ENCODE peak calls at places on chromosomes 5 and 9, in four cellular contexts. One of them, this sample, is unnamed.

GRCh38 chr5:128099944-128100343 is 16.4 kb downstream of the SLC12A2 start:
- DNase-seq in choroid plexus epithelial cell: no peak
- DNase-seq in fibroblast of pulmonary artery: no peak
- DNase-seq in RWPE1: no peak
- DNase-seq in this sample: no peak

GRCh38 chr5:72503888-72504491 is 3.2 kb downstream of the ZNF366 start:
- DNase-seq in choroid plexus epithelial cell: peak
- DNase-seq in fibroblast of pulmonary artery: peak
- DNase-seq in RWPE1: no peak
- DNase-seq in this sample: no peak

GRCh38 chr5:111954516-111955337 is 197.7 kb upstream of the NREP start:
- DNase-seq in choroid plexus epithelial cell: peak
- DNase-seq in fibroblast of pulmonary artery: no peak
- DNase-seq in RWPE1: no peak
- DNase-seq in this sample: no peak

GRCh38 chr5:59130441-59130840 is 547.6 kb downstream of the RAB3C start:
- DNase-seq in choroid plexus epithelial cell: peak
- DNase-seq in fibroblast of pulmonary artery: peak
- DNase-seq in RWPE1: no peak
- DNase-seq in this sample: no peak

GRCh38 chr9:12923472-12924009 is 148.7 kb downstream of the LURAP1L start:
- DNase-seq in choroid plexus epithelial cell: peak
- DNase-seq in fibroblast of pulmonary artery: peak
- DNase-seq in RWPE1: no peak
- DNase-seq in this sample: no peak

GRCh38 chr5:141841781-141842180 is 36.4 kb downstream of the PCDH1 start:
- DNase-seq in choroid plexus epithelial cell: no peak
- DNase-seq in fibroblast of pulmonary artery: no peak
- DNase-seq in RWPE1: no peak
- DNase-seq in this sample: no peak

GRCh38 chr5:15214010-15214409 is 286.0 kb upstream of the FBXL7 start:
- DNase-seq in choroid plexus epithelial cell: no peak
- DNase-seq in fibroblast of pulmonary artery: no peak
- DNase-seq in RWPE1: no peak
- DNase-seq in this sample: no peak

GRCh38 chr5:141960449-141961323 is 2.7 kb upstream of the PCDH12 start:
- DNase-seq in choroid plexus epithelial cell: peak
- DNase-seq in fibroblast of pulmonary artery: peak
- DNase-seq in RWPE1: peak
- DNase-seq in this sample: peak

GRCh38 chr9:132873403-132873802 is 4.7 kb downstream of the AK8 start:
- DNase-seq in choroid plexus epithelial cell: no peak
- DNase-seq in fibroblast of pulmonary artery: no peak
- DNase-seq in RWPE1: no peak
- DNase-seq in this sample: no peak

GRCh38 chr5:218457-219289 is 553 bp downstream of the SDHA start:
- DNase-seq in choroid plexus epithelial cell: peak
- DNase-seq in fibroblast of pulmonary artery: peak
- DNase-seq in RWPE1: peak
- DNase-seq in this sample: peak

GRCh38 chr9:113309204-113309813 is 6.1 kb upstream of the RNF183 start:
- DNase-seq in choroid plexus epithelial cell: peak
- DNase-seq in fibroblast of pulmonary artery: peak
- DNase-seq in RWPE1: peak
- DNase-seq in this sample: peak

GRCh38 chr5:93250431-93250830 is 330.6 kb downstream of the NR2F1-AS1 start:
- DNase-seq in choroid plexus epithelial cell: peak
- DNase-seq in fibroblast of pulmonary artery: peak
- DNase-seq in RWPE1: no peak
- DNase-seq in this sample: no peak

GRCh38 chr5:175748650-175749049 is 90.8 kb downstream of the HRH2 start:
- DNase-seq in choroid plexus epithelial cell: no peak
- DNase-seq in fibroblast of pulmonary artery: no peak
- DNase-seq in RWPE1: no peak
- DNase-seq in this sample: no peak

GRCh38 chr5:133868946-133869674 is 99.3 kb downstream of the C5orf15 start:
- DNase-seq in choroid plexus epithelial cell: peak
- DNase-seq in fibroblast of pulmonary artery: peak
- DNase-seq in RWPE1: peak
- DNase-seq in this sample: peak

GRCh38 chr5:175230299-175230698 is 213.7 kb downstream of the DRD1 start:
- DNase-seq in choroid plexus epithelial cell: no peak
- DNase-seq in fibroblast of pulmonary artery: no peak
- DNase-seq in RWPE1: peak
- DNase-seq in this sample: no peak

GRCh38 chr5:66824476-66824875 is 228.3 kb downstream of the MAST4 start:
- DNase-seq in choroid plexus epithelial cell: no peak
- DNase-seq in fibroblast of pulmonary artery: no peak
- DNase-seq in RWPE1: no peak
- DNase-seq in this sample: no peak

GRCh38 chr5:54742417-54742889 is 224.9 kb downstream of the SNX18 start:
- DNase-seq in choroid plexus epithelial cell: peak
- DNase-seq in fibroblast of pulmonary artery: peak
- DNase-seq in RWPE1: peak
- DNase-seq in this sample: no peak

GRCh38 chr5:36739751-36740221 is 133.4 kb downstream of the SLC1A3 start:
- DNase-seq in choroid plexus epithelial cell: peak
- DNase-seq in fibroblast of pulmonary artery: peak
- DNase-seq in RWPE1: peak
- DNase-seq in this sample: peak

GRCh38 chr5:94025788-94026473 is 284.5 kb upstream of the POU5F2 start:
- DNase-seq in choroid plexus epithelial cell: no peak
- DNase-seq in fibroblast of pulmonary artery: no peak
- DNase-seq in RWPE1: no peak
- DNase-seq in this sample: no peak

GRCh38 chr5:169864483-169864882 is 115.8 kb downstream of the INSYN2B start:
- DNase-seq in choroid plexus epithelial cell: no peak
- DNase-seq in fibroblast of pulmonary artery: no peak
- DNase-seq in RWPE1: no peak
- DNase-seq in this sample: no peak

GRCh38 chr5:18216016-18216415 is 581.8 kb downstream of the TAF11L14 start:
- DNase-seq in choroid plexus epithelial cell: peak
- DNase-seq in fibroblast of pulmonary artery: no peak
- DNase-seq in RWPE1: no peak
- DNase-seq in this sample: no peak

GRCh38 chr5:27702339-27702820 is 664.0 kb upstream of the CDH9 start:
- DNase-seq in choroid plexus epithelial cell: peak
- DNase-seq in fibroblast of pulmonary artery: peak
- DNase-seq in RWPE1: peak
- DNase-seq in this sample: peak

GRCh38 chr9:130143974-130144373 is 28.2 kb upstream of the NCS1 start:
- DNase-seq in choroid plexus epithelial cell: no peak
- DNase-seq in fibroblast of pulmonary artery: peak
- DNase-seq in RWPE1: no peak
- DNase-seq in this sample: no peak

GRCh38 chr9:128055222-128056040 is 11.7 kb downstream of the NAIF1 start:
- DNase-seq in choroid plexus epithelial cell: peak
- DNase-seq in fibroblast of pulmonary artery: peak
- DNase-seq in RWPE1: no peak
- DNase-seq in this sample: no peak

GRCh38 chr5:103862398-103862797 is 299.8 kb upstream of the NUDT12 start:
- DNase-seq in choroid plexus epithelial cell: peak
- DNase-seq in fibroblast of pulmonary artery: no peak
- DNase-seq in RWPE1: no peak
- DNase-seq in this sample: no peak

GRCh38 chr5:71011194-71011792 is 13.8 kb downstream of the NAIP start:
- DNase-seq in choroid plexus epithelial cell: no peak
- DNase-seq in fibroblast of pulmonary artery: no peak
- DNase-seq in RWPE1: no peak
- DNase-seq in this sample: no peak

GRCh38 chr9:92962303-92962649 is 15.0 kb downstream of the FGD3 start:
- DNase-seq in choroid plexus epithelial cell: no peak
- DNase-seq in fibroblast of pulmonary artery: no peak
- DNase-seq in RWPE1: no peak
- DNase-seq in this sample: no peak

GRCh38 chr5:9468070-9468388 is 77.8 kb downstream of the SEMA5A start:
- DNase-seq in choroid plexus epithelial cell: peak
- DNase-seq in fibroblast of pulmonary artery: peak
- DNase-seq in RWPE1: peak
- DNase-seq in this sample: no peak

DNA sequence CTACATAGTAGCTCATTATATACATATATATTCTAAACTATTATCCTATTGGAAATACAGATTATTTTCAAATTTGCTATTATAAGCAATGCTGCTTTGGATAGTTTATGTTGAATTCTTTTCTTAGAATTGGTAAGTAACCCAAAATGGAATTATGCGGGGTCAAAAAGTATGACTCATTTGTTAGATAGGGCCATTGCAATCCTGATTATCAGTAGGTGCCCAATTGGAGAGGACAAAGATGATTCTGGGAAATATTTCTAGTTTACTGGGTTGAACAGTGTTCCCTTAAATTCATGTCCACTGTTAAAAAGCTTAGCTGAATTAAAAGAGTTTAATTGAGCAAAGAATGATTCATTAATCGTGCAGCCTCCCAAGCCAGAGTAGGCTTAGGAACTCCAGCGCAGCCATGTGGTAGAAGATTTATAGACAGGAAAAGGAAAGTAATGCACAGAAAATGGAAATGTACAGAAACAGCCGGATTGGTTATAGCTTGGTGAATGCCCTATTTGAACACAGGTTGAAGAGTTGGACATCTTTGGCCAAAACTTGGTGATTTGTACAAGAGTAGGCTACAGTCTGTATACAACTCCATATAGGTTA is 81.8 kb downstream of the GDNF start:
- DNase-seq in choroid plexus epithelial cell: peak
- DNase-seq in fibroblast of pulmonary artery: no peak
- DNase-seq in RWPE1: no peak
- DNase-seq in this sample: no peak
- TF ChIP-seq CTCF in choroid plexus epithelial cell: peak
- TF ChIP-seq CTCF in fibroblast of pulmonary artery: peak
- TF ChIP-seq CTCF in RWPE1: no peak
- TF ChIP-seq CTCF in this sample: peak

GRCh38 chr9:69671904-69672827 is at the start of gene APBA1:
- DNase-seq in choroid plexus epithelial cell: peak
- DNase-seq in fibroblast of pulmonary artery: peak
- DNase-seq in RWPE1: no peak
- DNase-seq in this sample: peak
- TF ChIP-seq CTCF in choroid plexus epithelial cell: no peak
- TF ChIP-seq CTCF in fibroblast of pulmonary artery: no peak
- TF ChIP-seq CTCF in RWPE1: no peak
- TF ChIP-seq CTCF in this sample: peak

GRCh38 chr5:53249529-53249928 is 140.0 kb upstream of the MOCS2 start:
- DNase-seq in choroid plexus epithelial cell: peak
- DNase-seq in fibroblast of pulmonary artery: peak
- DNase-seq in RWPE1: peak
- DNase-seq in this sample: no peak
- TF ChIP-seq CTCF in choroid plexus epithelial cell: no peak
- TF ChIP-seq CTCF in fibroblast of pulmonary artery: no peak
- TF ChIP-seq CTCF in RWPE1: no peak
- TF ChIP-seq CTCF in this sample: no peak

DNA sequence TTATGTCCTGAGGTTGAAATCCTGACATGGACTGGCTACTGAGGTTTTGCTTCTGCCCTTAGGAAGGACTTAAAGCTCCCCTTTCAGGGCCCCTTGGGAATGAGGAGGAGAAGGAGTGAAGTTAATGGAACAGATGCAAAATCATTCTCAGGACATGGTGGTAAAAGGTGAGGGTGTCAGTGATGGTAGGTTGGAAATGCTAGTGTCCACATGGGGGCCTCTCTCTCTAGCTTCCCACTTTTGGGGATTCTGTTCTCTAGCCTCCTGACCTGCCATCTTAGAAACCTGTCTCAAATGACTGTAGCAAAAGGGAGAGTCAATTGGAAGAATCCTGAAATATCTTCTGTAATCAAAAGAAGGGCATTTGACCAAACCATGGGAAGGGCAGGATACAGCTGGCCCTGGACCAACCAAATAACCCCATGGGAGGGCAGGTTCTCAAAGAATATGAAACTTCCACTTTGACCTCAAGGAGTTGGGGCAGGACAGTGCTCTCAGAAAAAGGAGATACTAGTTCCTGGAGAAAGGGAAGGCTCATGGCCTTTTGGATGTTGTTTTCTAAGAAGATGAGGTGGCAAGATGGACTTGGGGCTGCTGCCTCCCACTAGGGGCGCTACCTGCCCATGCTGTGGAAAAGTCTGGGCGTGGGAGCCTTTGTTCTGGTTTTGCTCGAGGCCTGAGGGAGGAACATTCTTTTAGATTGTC is 21.2 kb upstream of the MLANA start:
- DNase-seq in choroid plexus epithelial cell: no peak
- DNase-seq in fibroblast of pulmonary artery: no peak
- DNase-seq in RWPE1: peak
- DNase-seq in this sample: no peak
- TF ChIP-seq CTCF in choroid plexus epithelial cell: peak
- TF ChIP-seq CTCF in fibroblast of pulmonary artery: peak
- TF ChIP-seq CTCF in RWPE1: no peak
- TF ChIP-seq CTCF in this sample: peak

GRCh38 chr5:105195765-105196164 is 1633.2 kb upstream of the NUDT12 start:
- DNase-seq in choroid plexus epithelial cell: no peak
- DNase-seq in fibroblast of pulmonary artery: no peak
- DNase-seq in RWPE1: no peak
- DNase-seq in this sample: no peak
- TF ChIP-seq CTCF in choroid plexus epithelial cell: no peak
- TF ChIP-seq CTCF in fibroblast of pulmonary artery: no peak
- TF ChIP-seq CTCF in RWPE1: no peak
- TF ChIP-seq CTCF in this sample: no peak

GRCh38 chr9:114432323-114433067 is 44.7 kb upstream of the AKNA start:
- DNase-seq in choroid plexus epithelial cell: no peak
- DNase-seq in fibroblast of pulmonary artery: no peak
- DNase-seq in RWPE1: no peak
- DNase-seq in this sample: no peak

GRCh38 chr9:114433720-114434255 is 46.0 kb upstream of the AKNA start:
- DNase-seq in choroid plexus epithelial cell: no peak
- DNase-seq in fibroblast of pulmonary artery: no peak
- DNase-seq in RWPE1: no peak
- DNase-seq in this sample: no peak

GRCh38 chr9:114437401-114437893 is 49.7 kb upstream of the AKNA start:
- DNase-seq in choroid plexus epithelial cell: no peak
- DNase-seq in fibroblast of pulmonary artery: no peak
- DNase-seq in RWPE1: no peak
- DNase-seq in this sample: no peak

GRCh38 chr9:114433086-114433485 is 45.3 kb upstream of the AKNA start:
- DNase-seq in choroid plexus epithelial cell: no peak
- DNase-seq in fibroblast of pulmonary artery: no peak
- DNase-seq in RWPE1: no peak
- DNase-seq in this sample: no peak

GRCh38 chr9:114434878-114435311 is 47.1 kb upstream of the AKNA start:
- DNase-seq in choroid plexus epithelial cell: peak
- DNase-seq in fibroblast of pulmonary artery: peak
- DNase-seq in RWPE1: peak
- DNase-seq in this sample: peak
- TF ChIP-seq CTCF in choroid plexus epithelial cell: peak
- TF ChIP-seq CTCF in fibroblast of pulmonary artery: peak
- TF ChIP-seq CTCF in RWPE1: peak
- TF ChIP-seq CTCF in this sample: peak

GRCh38 chr5:101662263-101662662 is 633.8 kb downstream of the SLCO4C1 start:
- DNase-seq in choroid plexus epithelial cell: no peak
- DNase-seq in fibroblast of pulmonary artery: no peak
- DNase-seq in RWPE1: no peak
- DNase-seq in this sample: no peak
- TF ChIP-seq CTCF in choroid plexus epithelial cell: no peak
- TF ChIP-seq CTCF in fibroblast of pulmonary artery: no peak
- TF ChIP-seq CTCF in RWPE1: no peak
- TF ChIP-seq CTCF in this sample: no peak